ENCODE peak calls at places on chromosomes 12 and 14, in eight cellular contexts. S is AG08395; W is GM23248; I is NCI-H1092 treated with DMSO at 0.1 percent for 48 hours; V is RWPE1; Y is HTR-8/SVneo; L is activated naive CD8-positive, alpha-beta T cell treated with anti-CD3 and anti-CD28 coated beads for 36 hours; F is neural crest cell. T is an unnamed sample.

GRCh38 chr12:128323526-128323925 is 56.6 kb downstream of the TMEM132C start:
- DNase-seq in W (no peak), S (no peak), F (no peak), V (no peak), I (no peak), Y (no peak), L (no peak), T (no peak)

GRCh38 chr14:22630486-22630885 is 13.7 kb downstream of the OR6J1 start:
- DNase-seq in V (no peak), S (peak), L (no peak), Y (no peak), W (peak), I (no peak), F (no peak), T (no peak)

GRCh38 chr12:95114766-95115450 is 41.5 kb upstream of the NR2C1 start:
- DNase-seq in Y (no peak), V (no peak), I (no peak), F (no peak), W (peak), L (no peak), S (no peak), T (no peak)

GRCh38 chr12:38711055-38711454 is 194.3 kb downstream of the CPNE8 start:
- DNase-seq in L (no peak), V (no peak), S (no peak), Y (no peak), I (no peak), F (no peak), W (no peak), T (no peak)

GRCh38 chr12:14853966-14854365 is 10.6 kb upstream of the ART4 start:
- DNase-seq in V (no peak), L (no peak), Y (no peak), I (no peak), F (no peak), W (peak), S (no peak), T (no peak)

GRCh38 chr12:8554451-8555195 is 13.9 kb upstream of the CLEC4E start:
- DNase-seq in W (peak), L (no peak), Y (peak), F (no peak), S (peak), V (peak), I (no peak), T (no peak)

GRCh38 chr12:54068423-54069070 is 14.9 kb downstream of the HOXC4 start:
- DNase-seq in I (no peak), V (peak), L (no peak), S (no peak), Y (no peak), F (no peak), W (peak), T (no peak)

GRCh38 chr14:64502476-64503183 is 1.0 kb downstream of the ZBTB25 start:
- DNase-seq in I (peak), V (no peak), S (no peak), L (peak), W (no peak), F (no peak), Y (no peak), T (no peak)

GRCh38 chr12:104064842-104065441 is 611 bp downstream of the HCFC2 start:
- DNase-seq in I (peak), F (no peak), W (peak), L (no peak), S (peak), Y (no peak), V (peak), T (no peak)

GRCh38 chr14:64296561-64296960 is 2.4 kb upstream of the ESR2 start:
- DNase-seq in I (no peak), V (peak), L (no peak), Y (no peak), S (no peak), W (no peak), F (no peak), T (no peak)

GRCh38 chr14:101217972-101218371 is 314.4 kb upstream of the RTL1 start:
- DNase-seq in Y (no peak), S (no peak), F (no peak), W (no peak), L (no peak), I (no peak), V (no peak), T (no peak)

GRCh38 chr12:728781-729180 is 23.6 kb upstream of the WNK1 start:
- DNase-seq in Y (no peak), V (no peak), F (no peak), I (no peak), S (no peak), W (no peak), L (no peak), T (no peak)

GRCh38 chr12:114869091-114869834 is 185.3 kb upstream of the TBX3 start:
- DNase-seq in L (no peak), I (peak), F (no peak), V (no peak), S (peak), W (peak), Y (no peak), T (no peak)

GRCh38 chr14:59389936-59390335 is 75.2 kb downstream of the GPR135 start:
- DNase-seq in L (no peak), Y (no peak), F (no peak), W (no peak), I (no peak), V (no peak), S (no peak), T (no peak)

GRCh38 chr12:105018001-105018400 is 31.9 kb downstream of the NOPCHAP1 start:
- DNase-seq in V (no peak), L (no peak), S (no peak), I (no peak), Y (no peak), W (no peak), F (no peak), T (no peak)

GRCh38 chr12:11986165-11986564 is 84.6 kb upstream of the BCL2L14 start:
- DNase-seq in V (no peak), S (no peak), W (no peak), L (no peak), I (no peak), F (no peak), Y (no peak), T (no peak)

GRCh38 chr14:55518391-55518790 is 61.6 kb upstream of the KTN1 start:
- DNase-seq in F (no peak), Y (no peak), W (no peak), L (no peak), I (no peak), V (no peak), S (no peak), T (no peak)

GRCh38 chr12:15004401-15004800 is 31.6 kb downstream of the PDE6H start:
- DNase-seq in W (no peak), F (no peak), V (no peak), Y (no peak), L (no peak), S (no peak), I (no peak), T (no peak)

GRCh38 chr14:90513151-90514014 is 116.6 kb downstream of the CALM1 start:
- DNase-seq in S (no peak), Y (no peak), I (peak), V (peak), F (peak), W (peak), L (no peak), T (no peak)

GRCh38 chr12:45349911-45350310 is 134.0 kb downstream of the ANO6 start:
- DNase-seq in W (peak), S (no peak), I (no peak), V (no peak), F (no peak), L (no peak), Y (no peak), T (no peak)

GRCh38 chr12:28237423-28237822 is 47.2 kb downstream of the CCDC91 start:
- DNase-seq in V (no peak), I (no peak), W (peak), Y (no peak), S (no peak), L (no peak), F (no peak), T (no peak)

GRCh38 chr12:109949089-109949488 is 47.1 kb downstream of the GIT2 start:
- DNase-seq in L (no peak), I (no peak), V (no peak), F (no peak), Y (no peak), W (peak), S (peak), T (no peak)

GRCh38 chr12:77151030-77151429 is 85.7 kb upstream of the E2F7 start:
- DNase-seq in W (no peak), F (no peak), V (peak), Y (no peak), I (no peak), S (no peak), L (no peak), T (no peak)

GRCh38 chr12:125203145-125203765 is 138.0 kb downstream of the AACS start:
- DNase-seq in I (peak), Y (no peak), W (peak), V (peak), S (peak), L (no peak), F (no peak), T (no peak)

GRCh38 chr12:52906049-52906645 is 1.3 kb upstream of the KRT8 start:
- DNase-seq in L (no peak), Y (no peak), S (no peak), W (no peak), I (no peak), V (peak), F (no peak), T (no peak)

GRCh38 chr14:85531594-85532391 is 1.8 kb downstream of the FLRT2 start:
- DNase-seq in Y (peak), F (peak), L (no peak), I (no peak), V (peak), W (peak), S (peak), T (peak)

GRCh38 chr14:78403278-78403815 is 233.2 kb downstream of the NRXN3 start:
- DNase-seq in V (no peak), L (no peak), W (peak), Y (no peak), F (no peak), S (no peak), I (no peak), T (no peak)

GRCh38 chr14:56189306-56189705 is 71.1 kb downstream of the PELI2 start:
- DNase-seq in Y (no peak), W (peak), V (peak), S (peak), L (no peak), F (no peak), I (no peak), T (no peak)

GRCh38 chr14:35940291-35940690 is 114.2 kb downstream of the BRMS1L start:
- DNase-seq in L (no peak), Y (no peak), W (peak), V (no peak), I (no peak), S (no peak), F (no peak), T (no peak)

GRCh38 chr14:54652188-54652889 is 85.4 kb downstream of the SAMD4A start:
- DNase-seq in W (peak), S (peak), F (no peak), I (no peak), L (no peak), V (peak), Y (peak), T (peak)

GRCh38 chr12:131242741-131243496 is 289.2 kb downstream of the ADGRD1 start:
- DNase-seq in S (no peak), Y (no peak), W (peak), L (peak), I (peak), F (peak), V (peak), T (no peak)

GRCh38 chr12:51752490-51752889 is 96.0 kb downstream of the FIGNL2 start:
- DNase-seq in V (peak), Y (peak), I (no peak), W (peak), S (peak), F (no peak), L (no peak), T (peak)

GRCh38 chr14:39113685-39114072 is 444 bp upstream of the GEMIN2 start:
- DNase-seq in W (no peak), L (no peak), Y (no peak), S (no peak), I (no peak), V (no peak), F (no peak), T (no peak)

GRCh38 chr14:96409701-96410100 is 17.8 kb downstream of the AK7 start:
- DNase-seq in F (no peak), W (no peak), I (no peak), V (peak), Y (no peak), S (no peak), L (no peak), T (no peak)

GRCh38 chr14:57487771-57488170 is 5.9 kb downstream of the CCDC198 start:
- DNase-seq in Y (no peak), F (no peak), W (peak), L (no peak), V (no peak), I (no peak), S (peak), T (no peak)

GRCh38 chr14:106069786-106070185 is 543.4 kb downstream of the TMEM121 start:
- DNase-seq in Y (no peak), W (no peak), L (no peak), S (no peak), F (no peak), I (no peak), V (no peak), T (no peak)

T was measured in T1000.